ENCODE peak calls at places on chromosomes 5 and 9, in four cellular contexts. J, V, L and U are unnamed samples.

GRCh38 chr5:106163233-106163632 is 1507.5 kb downstream of the EFNA5 start:
- DNase-seq in J (peak; percentile 7), V (no peak), L (no peak), U (no peak)

GRCh38 chr9:72529531-72529930 is 8.1 kb downstream of the TMC1 start:
- DNase-seq in L (no peak), J (no peak), V (no peak), U (no peak)

GRCh38 chr5:166436857-166437256 is 1854.6 kb upstream of the WWC1 start:
- DNase-seq in L (no peak), V (no peak), J (no peak), U (no peak)

GRCh38 chr9:116039312-116039711 is 114.3 kb upstream of the PAPPA start:
- DNase-seq in L (no peak), J (no peak), V (no peak), U (no peak)

GRCh38 chr9:115198018-115198417 is 80.1 kb upstream of the TNC start:
- DNase-seq in V (peak; percentile 78), J (no peak), L (no peak), U (peak; percentile 52)

GRCh38 chr9:133664173-133664572 is 28.0 kb downstream of the DBH start:
- DNase-seq in J (no peak), L (no peak), V (no peak), U (no peak)

GRCh38 chr5:155772009-155772662 is 554.8 kb upstream of the SGCD start:
- DNase-seq in L (no peak), J (no peak), V (no peak), U (no peak)

GRCh38 chr5:148684528-148684927 is 30.2 kb upstream of the HTR4 start:
- DNase-seq in J (no peak), L (no peak), V (no peak), U (no peak)

GRCh38 chr5:130678637-130679036 is 486.4 kb downstream of the HINT1 start:
- DNase-seq in L (no peak), V (no peak), J (no peak), U (no peak)

GRCh38 chr5:6717687-6718086 is 4.5 kb downstream of the TENT4A start:
- DNase-seq in V (no peak), L (no peak), J (no peak), U (no peak)

GRCh38 chr9:81690251-81690851 is 1.0 kb upstream of the TLE1 start:
- DNase-seq in V (peak; percentile 27), L (no peak), J (peak; percentile 57), U (no peak)

GRCh38 chr5:33736510-33736909 is 155.3 kb downstream of the ADAMTS12 start:
- DNase-seq in V (peak; percentile 89), J (no peak), L (peak; percentile 90), U (peak; percentile 90)

GRCh38 chr5:43389679-43390329 is 22.4 kb downstream of the CCL28 start:
- DNase-seq in V (peak; percentile 92), J (no peak), L (peak; percentile 71), U (peak; percentile 94)

GRCh38 chr5:140953234-140953633 is 13.0 kb upstream of the PCDHAC2 start:
- DNase-seq in V (no peak), L (no peak), J (no peak), U (no peak)

GRCh38 chr5:61991861-61992260 is 314.1 kb upstream of the KIF2A start:
- DNase-seq in L (no peak), V (peak; percentile 48), J (no peak), U (no peak)

GRCh38 chr5:180070726-180071417 is 687 bp downstream of the RNF130 start:
- DNase-seq in J (no peak), V (peak; percentile 74), L (peak; percentile 5), U (peak; percentile 26)

GRCh38 chr5:122150128-122150685 is 20.9 kb downstream of the ZNF474 start:
- DNase-seq in V (no peak), J (no peak), L (no peak), U (peak; percentile 55)

GRCh38 chr5:53597894-53598293 is 37.5 kb downstream of the NDUFS4 start:
- DNase-seq in J (no peak), V (no peak), L (no peak), U (no peak)

GRCh38 chr9:24518545-24518944 is 27.2 kb downstream of the IZUMO3 start:
- DNase-seq in J (no peak), V (no peak), L (no peak), U (no peak)

GRCh38 chr5:149782900-149783586 is 52.9 kb downstream of the PPARGC1B start:
- DNase-seq in J (no peak), L (no peak), V (no peak), U (no peak)

GRCh38 chr5:149780043-149780737 is 50.1 kb downstream of the PPARGC1B start:
- DNase-seq in V (no peak), J (no peak), L (no peak), U (no peak)

GRCh38 chr5:149782018-149782899 is 52.1 kb downstream of the PPARGC1B start:
- DNase-seq in V (no peak), L (no peak), J (no peak), U (no peak)

GRCh38 chr5:149779071-149779470 is 49.0 kb downstream of the PPARGC1B start:
- DNase-seq in L (no peak), J (no peak), V (no peak), U (no peak)

DNA sequence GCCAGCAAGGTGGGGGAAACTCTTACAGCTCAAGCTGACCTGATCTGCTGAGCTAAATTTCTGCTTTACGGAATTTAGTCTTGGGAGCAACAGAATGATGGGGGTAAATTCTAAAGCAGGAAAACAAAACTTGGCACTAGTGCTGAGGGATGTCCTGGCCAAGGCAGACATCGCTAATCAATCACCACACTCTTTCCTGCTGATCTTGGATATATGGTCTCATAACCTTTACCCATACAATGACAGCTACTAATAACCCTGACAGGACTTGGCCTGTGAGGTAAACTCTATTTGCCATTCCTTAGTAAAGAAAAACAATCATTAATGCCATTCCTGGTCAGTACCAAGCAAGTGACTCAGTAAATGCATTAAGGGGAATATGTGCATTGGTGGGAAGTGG is 51.5 kb downstream of the PPARGC1B start:
- DNase-seq in V (no peak), J (no peak), L (no peak), U (no peak)
- TF ChIP-seq CTCF in V (no peak), J (no peak), L (no peak), U (no peak)

GRCh38 chr9:93010696-93011095 is 47.8 kb upstream of the SUSD3 start:
- DNase-seq in J (no peak), L (no peak), V (no peak), U (no peak)
- TF ChIP-seq CTCF in J (no peak), L (no peak), V (no peak), U (no peak)

GRCh38 chr5:135398855-135399837 is at the start of gene MACROH2A1:
- DNase-seq in J (peak; percentile 89), L (no peak), V (peak; percentile 96), U (peak; percentile 70)
- TF ChIP-seq CTCF in J (peak; percentile 21), L (no peak), V (no peak), U (no peak)

GRCh38 chr9:88660611-88661010 is 125.6 kb downstream of the NXNL2 start:
- DNase-seq in J (no peak), L (no peak), V (peak; percentile 55), U (peak; percentile 22)
- TF ChIP-seq CTCF in J (no peak), L (peak; percentile 46), V (peak; percentile 63), U (peak; percentile 78)